ENCODE peak calls at places on chromosomes 1 and 21, in nine cellular contexts. C, Z, K, L, X, V, B, I and H are unnamed samples.

GRCh38 chr1:99943238-99943794 is 26.5 kb upstream of the SLC35A3 start:
- DNase-seq in X (peak), Z (peak), B (no peak), I (no peak), V (no peak), K (no peak), C (peak), L (no peak), H (no peak)

GRCh38 chr1:203692565-203693470 is 66.2 kb downstream of the ATP2B4 start:
- DNase-seq in L (no peak), X (peak), K (peak), V (peak), C (peak), B (peak), I (no peak), Z (peak), H (no peak)

GRCh38 chr1:191969287-191969686 is 189.0 kb upstream of the RGS18 start:
- DNase-seq in V (no peak), C (no peak), Z (no peak), X (no peak), I (no peak), B (no peak), L (no peak), K (no peak), H (no peak)

GRCh38 chr21:42057861-42058437 is 13.2 kb upstream of the UMODL1 start:
- DNase-seq in X (no peak), L (no peak), K (no peak), I (no peak), V (no peak), Z (no peak), C (peak), B (no peak), H (no peak)

GRCh38 chr1:229714964-229715603 is 89.0 kb downstream of the URB2 start:
- DNase-seq in V (no peak), B (no peak), K (no peak), L (no peak), Z (no peak), X (peak), I (peak), C (no peak), H (no peak)

GRCh38 chr1:19468397-19468956 is 16.9 kb downstream of the CAPZB start:
- DNase-seq in Z (no peak), C (no peak), V (no peak), X (no peak), B (no peak), K (no peak), I (peak), L (no peak), H (no peak)

GRCh38 chr21:36756527-36756926 is 57.6 kb downstream of the SIM2 start:
- DNase-seq in L (no peak), V (no peak), Z (no peak), I (no peak), X (no peak), C (no peak), K (no peak), B (no peak), H (no peak)

GRCh38 chr21:45845063-45845789 is 136.3 kb upstream of the COL6A1 start:
- DNase-seq in B (no peak), I (no peak), V (no peak), Z (no peak), L (no peak), X (no peak), C (no peak), K (no peak), H (no peak)

GRCh38 chr1:172533511-172534116 is 664 bp downstream of the SUCO start:
- DNase-seq in I (peak), V (peak), X (peak), C (peak), B (peak), Z (no peak), K (peak), L (no peak), H (no peak)

GRCh38 chr1:8136766-8137165 is 110.7 kb upstream of the ERRFI1 start:
- DNase-seq in X (no peak), C (peak), I (no peak), V (no peak), L (no peak), B (no peak), K (no peak), Z (no peak), H (no peak)

GRCh38 chr1:61782771-61783170 is 40.5 kb downstream of the PATJ start:
- DNase-seq in C (no peak), X (no peak), I (peak), V (no peak), L (peak), B (no peak), Z (no peak), K (no peak), H (peak)

DNA sequence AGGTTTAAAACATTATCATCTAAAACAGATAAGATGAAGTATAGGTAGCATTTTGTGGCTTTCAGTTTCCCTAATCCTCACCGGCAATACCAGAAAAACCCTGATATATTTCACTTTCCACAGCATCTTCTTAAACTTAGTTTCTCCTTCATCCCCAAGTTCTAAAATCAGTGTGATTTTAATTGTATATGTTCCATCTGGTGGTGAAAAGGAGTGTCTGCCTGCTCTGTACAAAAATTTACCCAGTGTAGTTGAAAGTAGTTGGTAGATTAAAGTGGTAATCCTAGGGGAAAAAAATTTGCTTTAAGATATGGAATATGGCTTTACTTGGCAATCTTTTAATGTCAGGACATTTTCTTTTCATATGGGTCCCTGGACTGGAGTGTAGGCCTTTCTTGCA is 74.3 kb downstream of the CEP350 start:
- DNase-seq in B (no peak), L (no peak), C (no peak), I (no peak), Z (no peak), X (peak), V (no peak), K (no peak), H (no peak)
- TF ChIP-seq CTCF in B (no peak), L (peak), C (peak), I (no peak), Z (peak), X (peak), V (no peak), K (peak), H (no peak)

GRCh38 chr1:15684468-15685283 is 556 bp downstream of the PLEKHM2 start:
- DNase-seq in K (no peak), L (peak), B (peak), Z (no peak), C (peak), X (peak), I (peak), V (peak), H (peak)
- TF ChIP-seq CTCF in K (no peak), L (no peak), B (no peak), Z (peak), C (no peak), X (peak), I (no peak), V (no peak), H (no peak)

GRCh38 chr1:156897078-156897825 is 3.7 kb downstream of the PEAR1 start:
- DNase-seq in K (no peak), B (no peak), X (peak), L (no peak), I (no peak), Z (no peak), C (no peak), V (no peak), H (no peak)
- TF ChIP-seq CTCF in K (no peak), B (no peak), X (no peak), L (no peak), I (no peak), Z (no peak), C (no peak), V (no peak), H (no peak)

GRCh38 chr1:236491469-236492136 is 32.2 kb upstream of the LGALS8 start:
- DNase-seq in I (no peak), B (no peak), Z (no peak), V (no peak), C (peak), K (no peak), L (no peak), X (no peak), H (no peak)

GRCh38 chr1:236495359-236496120 is 28.2 kb upstream of the LGALS8 start:
- DNase-seq in B (no peak), K (no peak), I (peak), C (no peak), L (no peak), X (no peak), V (no peak), Z (no peak), H (no peak)

GRCh38 chr1:236492378-236492777 is 31.4 kb upstream of the LGALS8 start:
- DNase-seq in X (no peak), Z (no peak), B (no peak), V (no peak), L (no peak), I (no peak), K (no peak), C (no peak), H (no peak)

GRCh38 chr1:236494082-236494481 is 29.7 kb upstream of the LGALS8 start:
- DNase-seq in X (no peak), C (no peak), V (no peak), L (no peak), K (no peak), B (no peak), I (no peak), Z (no peak), H (no peak)

GRCh38 chr1:236494586-236495207 is 29.1 kb upstream of the LGALS8 start:
- DNase-seq in V (no peak), B (no peak), X (no peak), Z (no peak), I (no peak), L (no peak), K (no peak), C (no peak), H (no peak)
- TF ChIP-seq CTCF in V (no peak), B (no peak), X (no peak), Z (no peak), I (no peak), L (no peak), K (no peak), C (no peak), H (no peak)

DNA sequence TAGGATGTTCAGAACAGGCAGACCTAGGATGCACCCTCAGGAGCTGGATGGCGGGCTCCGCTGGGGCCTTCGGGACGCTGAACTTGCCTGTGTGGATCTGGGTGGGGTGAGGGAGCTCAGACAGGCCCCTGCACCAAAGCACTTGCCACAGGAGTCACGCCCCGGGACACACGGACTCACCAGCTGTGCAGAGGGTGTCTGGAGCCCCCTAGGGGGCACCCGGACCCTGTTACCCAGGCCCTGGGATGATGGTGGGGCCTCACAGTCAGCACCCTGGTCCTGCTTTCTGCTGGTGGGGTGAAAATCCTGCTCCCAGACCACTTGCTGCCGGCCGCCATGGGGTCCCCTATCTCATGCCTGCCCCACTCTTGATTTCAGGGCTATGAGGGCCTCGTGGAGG is 10.8 kb downstream of the PFKL start:
- DNase-seq in B (no peak), K (no peak), Z (no peak), X (no peak), V (no peak), C (no peak), I (no peak), L (no peak), H (no peak)
- TF ChIP-seq CTCF in B (no peak), K (no peak), Z (no peak), X (no peak), V (no peak), C (no peak), I (no peak), L (peak), H (no peak)

GRCh38 chr1:181936269-181936668 is 125.2 kb downstream of the ZNF648 start:
- DNase-seq in X (no peak), C (no peak), L (peak), V (no peak), I (no peak), K (no peak), Z (no peak), B (no peak), H (peak)

GRCh38 chr1:181931873-181932272 is 129.6 kb downstream of the ZNF648 start:
- DNase-seq in X (no peak), L (no peak), I (no peak), V (no peak), B (no peak), K (no peak), Z (no peak), C (no peak), H (peak)

GRCh38 chr1:181936768-181937581 is 124.5 kb downstream of the ZNF648 start:
- DNase-seq in B (no peak), V (no peak), I (peak), C (peak), L (peak), X (no peak), K (peak), Z (no peak), H (peak)
- TF ChIP-seq CTCF in B (peak), V (no peak), I (peak), C (no peak), L (peak), X (no peak), K (peak), Z (no peak), H (peak)

DNA sequence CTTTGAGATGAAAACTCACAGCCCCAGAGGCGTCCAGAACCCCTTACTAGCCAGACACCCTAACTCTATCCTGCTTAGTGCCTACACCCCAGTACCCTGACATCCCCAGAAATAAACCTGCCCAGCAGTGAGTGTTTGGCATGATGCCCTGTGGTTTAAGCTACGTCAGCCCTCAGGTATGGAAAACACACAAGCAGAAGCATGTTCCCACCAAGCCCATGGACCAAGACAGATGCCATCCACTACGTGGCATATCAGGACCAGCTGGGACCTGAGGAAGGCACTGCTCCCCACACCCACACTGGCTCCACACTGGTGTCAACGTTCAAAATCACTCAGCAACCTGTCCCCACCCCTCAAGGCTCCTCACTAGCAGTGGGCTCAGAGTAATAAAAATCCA is 116.4 kb downstream of the SYT2 start:
- DNase-seq in K (no peak), C (no peak), Z (no peak), V (no peak), I (no peak), X (peak), B (no peak), L (no peak), H (no peak)
- TF ChIP-seq CTCF in K (no peak), C (no peak), Z (no peak), V (no peak), I (no peak), X (no peak), B (no peak), L (no peak), H (no peak)